ENCODE peak calls at places on chromosomes 13 and 19, in seven cellular contexts. B, T, A, V, N, H and Z are unnamed samples. For H3K4me1, the result is how much of the 10 kb centered on the place peaks cover.

GRCh38 chr13:74770361-74770760 is 636.2 kb upstream of the KLF12 start:
- DNase-seq in T (no peak), H (no peak), A (peak), V (peak), B (peak), N (no peak), Z (no peak)

GRCh38 chr19:19485998-19486290 is 29.4 kb downstream of the TSSK6 start:
- DNase-seq in A (no peak), H (no peak), V (no peak), B (no peak), T (no peak), N (no peak), Z (no peak)

GRCh38 chr13:92805766-92806165 is 420.8 kb upstream of the GPC6 start:
- DNase-seq in A (no peak), N (no peak), T (no peak), H (no peak), V (no peak), B (no peak), Z (no peak)

GRCh38 chr19:6536138-6536671 is 5.4 kb downstream of the TNFSF9 start:
- DNase-seq in N (peak), H (peak), A (peak), V (peak), T (peak), B (no peak), Z (peak)

GRCh38 chr13:71254384-71254783 is 612.6 kb downstream of the DACH1 start:
- DNase-seq in A (peak), N (no peak), B (no peak), H (no peak), T (no peak), V (peak), Z (no peak)

GRCh38 chr13:33571618-33572017 is 246.3 kb upstream of the RFC3 start:
- DNase-seq in N (no peak), T (no peak), B (no peak), A (no peak), H (no peak), V (no peak), Z (no peak)

GRCh38 chr19:20558011-20558410 is 7.6 kb downstream of the ZNF737 start:
- DNase-seq in T (peak), B (no peak), V (no peak), H (no peak), N (no peak), A (peak), Z (no peak)

GRCh38 chr19:12965017-12965811 is 4.2 kb upstream of the DAND5 start:
- DNase-seq in T (peak), V (peak), N (peak), H (peak), A (peak), B (peak), Z (peak)

GRCh38 chr19:36604656-36605100 is 435 bp upstream of the ZNF382 start:
- DNase-seq in B (peak), T (peak), N (peak), A (peak), V (peak), H (no peak), Z (no peak)

GRCh38 chr13:24693862-24694471 is 13.8 kb downstream of the ATP12A start:
- DNase-seq in H (peak), B (peak), A (peak), T (peak), N (peak), V (peak), Z (peak)

GRCh38 chr19:18763674-18764590 is 27.2 kb downstream of the COMP start:
- DNase-seq in N (no peak), A (no peak), T (no peak), B (no peak), H (peak), V (peak), Z (no peak)

GRCh38 chr13:52454459-52454824 is 836 bp upstream of the CKAP2 start:
- DNase-seq in H (no peak), N (peak), T (peak), B (peak), V (peak), A (peak), Z (peak)

GRCh38 chr19:46928951-46929350 is 68.2 kb downstream of the ARHGAP35 start:
- DNase-seq in V (peak), N (no peak), B (no peak), T (no peak), H (no peak), A (no peak), Z (no peak)

GRCh38 chr13:54953786-54954185 is 1925.2 kb downstream of the OLFM4 start:
- DNase-seq in H (no peak), A (peak), B (no peak), V (no peak), N (no peak), T (no peak), Z (no peak)

GRCh38 chr13:93875527-93875926 is 604.0 kb downstream of the DCT start:
- DNase-seq in B (peak), T (no peak), A (no peak), V (peak), N (no peak), H (no peak), Z (no peak)

GRCh38 chr19:30360378-30361106 is 11.6 kb upstream of the ZNF536 start:
- DNase-seq in A (peak), B (no peak), N (no peak), V (no peak), H (no peak), T (no peak), Z (no peak)

GRCh38 chr19:32318884-32319520 is 26.4 kb upstream of the ZNF507 start:
- DNase-seq in N (no peak), A (peak), B (no peak), V (peak), T (peak), H (no peak), Z (peak)

GRCh38 chr19:40249781-40250180 is 23.3 kb upstream of the CCNP start:
- DNase-seq in B (no peak), V (no peak), H (no peak), N (no peak), A (no peak), T (no peak), Z (no peak)

GRCh38 chr19:19021115-19021514 is 12.2 kb downstream of the SUGP2 start:
- DNase-seq in H (no peak), A (no peak), N (no peak), V (no peak), T (no peak), B (peak), Z (no peak)

DNA sequence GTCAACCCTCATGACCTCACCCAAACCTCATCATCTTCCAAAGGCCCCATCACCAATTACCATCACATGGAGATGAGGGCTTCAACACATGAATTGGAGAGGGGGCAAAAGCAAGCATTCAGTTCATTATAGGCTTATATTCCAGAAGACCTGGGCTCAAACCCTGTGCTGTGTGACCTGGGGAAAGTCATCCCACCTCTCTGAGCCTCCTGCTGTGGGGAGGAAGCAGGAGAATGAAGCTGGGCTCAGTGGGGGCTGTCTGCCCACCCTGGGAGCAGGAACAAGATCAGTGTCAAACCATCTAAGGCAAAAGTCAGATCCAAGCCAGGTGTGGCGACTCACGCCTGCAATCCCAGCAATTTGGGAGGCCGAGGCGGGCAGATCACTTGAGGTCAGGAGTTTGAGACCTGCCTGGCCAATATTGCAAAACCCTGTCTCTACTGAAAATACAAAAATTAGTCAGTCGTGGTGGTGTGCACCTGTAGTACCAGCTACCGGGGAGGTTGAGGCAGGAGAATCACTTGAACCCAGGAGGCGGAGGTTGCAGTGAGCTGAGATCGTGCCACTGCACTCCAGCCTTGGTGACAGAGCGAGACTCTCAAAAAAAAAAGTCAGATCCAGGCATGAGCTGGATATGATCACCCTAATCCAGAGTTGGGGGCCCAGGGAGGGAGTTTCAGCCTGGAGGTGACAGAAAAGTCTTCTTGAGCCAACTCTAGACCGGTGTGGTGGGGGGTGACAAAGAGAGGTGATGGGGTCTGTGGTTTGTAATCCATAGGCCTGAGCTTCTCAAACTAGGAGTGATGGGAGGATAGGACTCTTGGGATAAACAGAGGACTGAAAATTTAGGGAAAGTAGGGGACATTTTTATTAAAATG is 1.6 kb upstream of the TPM4 start:
- DNase-seq in N (no peak), H (no peak), V (no peak), T (no peak), A (no peak), B (no peak), Z (no peak)
- H3K4me1 ChIP-seq in N (under half), H (under half), V (under half), T (under half), A (under half), B (under half), Z (half or more)

DNA sequence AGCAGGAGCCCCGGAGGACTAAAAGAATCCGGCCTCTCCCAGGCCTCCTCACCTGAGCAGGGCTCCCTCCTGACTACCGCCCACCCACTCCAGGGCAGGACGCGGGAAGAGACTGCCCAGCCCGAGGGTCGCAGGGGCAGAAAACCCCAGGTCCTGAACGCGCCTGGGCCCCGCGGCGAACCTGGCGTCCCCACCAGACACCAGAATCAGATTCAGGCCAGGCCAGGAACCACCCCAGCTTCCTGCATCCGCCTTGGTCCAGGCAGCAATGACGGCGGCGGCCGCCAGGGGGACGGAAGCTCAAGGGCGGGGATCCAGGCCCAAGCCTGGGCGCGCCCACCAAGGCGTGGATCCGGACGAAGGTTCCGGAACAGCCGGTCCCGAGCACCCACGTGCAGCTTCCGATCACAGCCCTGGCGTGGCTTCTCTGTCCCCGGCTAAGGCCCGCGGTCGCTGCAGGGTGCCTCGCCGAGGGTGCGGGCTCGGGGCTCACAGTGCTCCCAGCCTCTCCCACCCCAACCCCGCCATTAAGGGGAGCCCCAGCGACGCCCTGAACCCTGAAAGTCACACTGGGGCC is 3.6 kb downstream of the LGALS7 start:
- DNase-seq in H (no peak), V (no peak), A (peak), T (peak), B (peak), N (no peak), Z (peak)
- H3K4me2 ChIP-seq in H (no peak), V (no peak), A (no peak), T (peak), B (no peak), N (no peak), Z (no peak)

GRCh38 chr19:24101459-24102122 is 14.6 kb downstream of the ZNF254 start:
- DNase-seq in B (no peak), A (no peak), T (no peak), H (no peak), N (no peak), V (no peak), Z (no peak)

GRCh38 chr19:24099829-24100228 is 12.8 kb downstream of the ZNF254 start:
- DNase-seq in A (no peak), B (no peak), H (no peak), N (no peak), T (no peak), V (no peak), Z (no peak)

GRCh38 chr19:24098359-24098758 is 11.4 kb downstream of the ZNF254 start:
- DNase-seq in H (no peak), A (no peak), B (no peak), N (no peak), V (no peak), T (no peak), Z (no peak)
- H3K4me1 ChIP-seq in H (under half), A (under half), B (under half), N (under half), V (under half), T (under half), Z (under half)

GRCh38 chr19:41886761-41887710 is 4.1 kb downstream of the ARHGEF1 start:
- DNase-seq in N (peak), V (no peak), T (no peak), H (no peak), B (no peak), A (peak), Z (peak)
- H3K4me2 ChIP-seq in N (peak), V (peak), T (peak), H (peak), B (no peak), A (peak), Z (peak)

DNA sequence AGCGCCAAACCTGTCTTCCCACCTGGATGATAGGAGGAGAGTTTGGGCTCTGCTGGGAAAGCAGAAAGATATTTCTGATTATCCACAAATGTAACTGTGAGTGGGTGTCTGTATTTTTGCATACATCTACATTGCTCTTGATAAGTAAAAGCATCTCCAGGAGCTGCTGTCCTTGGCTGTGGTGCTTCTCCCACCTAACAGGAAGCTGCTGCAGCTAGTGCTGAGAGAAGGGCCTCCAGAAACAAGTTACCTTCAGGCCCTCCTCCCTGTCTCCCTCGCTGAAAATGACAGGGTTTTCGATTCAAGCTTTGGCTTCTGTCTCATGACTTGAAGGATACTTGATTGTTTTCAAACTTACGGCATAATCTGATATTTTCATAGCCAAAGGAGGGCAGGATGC is 90.1 kb downstream of the FOXO1 start:
- DNase-seq in B (no peak), H (no peak), T (no peak), V (no peak), A (no peak), N (no peak), Z (peak)
- H3K4me1 ChIP-seq in B (under half), H (under half), T (under half), V (under half), A (under half), N (under half), Z (half or more)

GRCh38 chr19:41936961-41937360 is 8.7 kb upstream of the ERFL start:
- DNase-seq in H (no peak), N (no peak), B (no peak), V (no peak), A (no peak), T (no peak), Z (no peak)
- H3K4me2 ChIP-seq in H (no peak), N (no peak), B (no peak), V (no peak), A (no peak), T (no peak), Z (peak)

GRCh38 chr19:38245826-38246498 is 10.2 kb downstream of the PPP1R14A start:
- DNase-seq in B (no peak), A (no peak), N (no peak), V (no peak), H (no peak), T (no peak), Z (no peak)
- H3K4me1 ChIP-seq in B (under half), A (under half), N (under half), V (under half), H (under half), T (under half), Z (under half)